ENCODE peak calls at places on chromosomes 13 and 19, in four cellular contexts. J is substantia nigra, M is NCI-H446, A is posterior cingulate gyrus. G is an unnamed sample.

GRCh38 chr19:2186071-2186846 is 22.5 kb downstream of the DOT1L start:
- DNase-seq in A (peak), J (no peak), M (no peak), G (no peak)

GRCh38 chr13:50999641-51000040 is 90.0 kb downstream of the RNASEH2B start:
- DNase-seq in M (peak), A (no peak), J (no peak), G (no peak)

GRCh38 chr13:112032186-112032835 is 34.6 kb upstream of the SOX1 start:
- DNase-seq in M (no peak), A (no peak), J (no peak), G (no peak)

GRCh38 chr19:48190288-48191284 is 20.1 kb downstream of the ZSWIM9 start:
- DNase-seq in M (peak), J (no peak), A (peak), G (no peak)

GRCh38 chr19:45824041-45824471 is 8.9 kb upstream of the RSPH6A start:
- DNase-seq in J (no peak), M (no peak), A (peak), G (no peak)

GRCh38 chr19:5588906-5589676 is 21.3 kb upstream of the TINCR start:
- DNase-seq in M (no peak), A (no peak), J (no peak), G (no peak)

GRCh38 chr13:46124531-46124966 is 19.7 kb upstream of the CPB2 start:
- DNase-seq in M (no peak), A (peak), J (peak), G (no peak)

GRCh38 chr13:31436478-31436877 is 236.7 kb downstream of the B3GLCT start:
- DNase-seq in M (no peak), J (no peak), A (no peak), G (no peak)

GRCh38 chr13:53144826-53145225 is 116.2 kb downstream of the OLFM4 start:
- DNase-seq in A (no peak), J (no peak), M (no peak), G (no peak)

GRCh38 chr19:49925486-49925885 is 3.5 kb upstream of the ATF5 start:
- DNase-seq in M (no peak), J (no peak), A (no peak), G (no peak)

GRCh38 chr19:14114854-14115253 is 2.7 kb downstream of the PRKACA start:
- DNase-seq in A (no peak), M (no peak), J (no peak), G (no peak)

GRCh38 chr13:81726037-81726726 is 1385.3 kb upstream of the SPRY2 start:
- DNase-seq in A (peak), M (no peak), J (no peak), G (no peak)

GRCh38 chr19:54158812-54159351 is 639 bp downstream of the LENG1 start:
- DNase-seq in J (no peak), A (no peak), M (no peak), G (no peak)

GRCh38 chr19:5349041-5349440 is 8.4 kb upstream of the PTPRS start:
- DNase-seq in M (peak), A (no peak), J (no peak), G (no peak)

GRCh38 chr19:1217366-1217765 is 11.8 kb downstream of the STK11 start:
- DNase-seq in A (no peak), M (no peak), J (no peak), G (no peak)

GRCh38 chr13:111927181-111927540 is 139.8 kb upstream of the SOX1 start:
- DNase-seq in A (peak), J (no peak), M (no peak), G (no peak)

G was measured in NCI-H187.